ENCODE peak calls at places on chromosomes 6 and 20, in six cellular contexts. One of them, this sample, is unnamed.

GRCh38 chr6:104566411-104566810 is 293.3 kb downstream of the HACE1 start:
- DNase-seq in HFF-Myc: peak
- DNase-seq in dorsolateral prefrontal cortex: no peak
- DNase-seq in right cardiac atrium: no peak
- DNase-seq in GOT3: no peak
- DNase-seq in T-helper 9 cell: no peak
- DNase-seq in this sample: no peak

GRCh38 chr6:15929685-15930084 is 199.2 kb upstream of the MYLIP start:
- DNase-seq in right cardiac atrium: no peak
- DNase-seq in T-helper 9 cell: no peak
- DNase-seq in GOT3: no peak
- DNase-seq in HFF-Myc: no peak
- DNase-seq in dorsolateral prefrontal cortex: no peak
- DNase-seq in this sample: no peak

GRCh38 chr20:50412069-50412468 is 98.1 kb upstream of the PTPN1 start:
- DNase-seq in GOT3: no peak
- DNase-seq in right cardiac atrium: no peak
- DNase-seq in dorsolateral prefrontal cortex: no peak
- DNase-seq in HFF-Myc: no peak
- DNase-seq in T-helper 9 cell: no peak
- DNase-seq in this sample: no peak

GRCh38 chr20:41231136-41231535 is 86.4 kb downstream of the ZHX3 start:
- DNase-seq in GOT3: no peak
- DNase-seq in HFF-Myc: no peak
- DNase-seq in right cardiac atrium: no peak
- DNase-seq in dorsolateral prefrontal cortex: peak
- DNase-seq in T-helper 9 cell: no peak
- DNase-seq in this sample: no peak

GRCh38 chr20:46333136-46333991 is 25.1 kb upstream of the CDH22 start:
- DNase-seq in right cardiac atrium: no peak
- DNase-seq in HFF-Myc: no peak
- DNase-seq in GOT3: no peak
- DNase-seq in T-helper 9 cell: no peak
- DNase-seq in dorsolateral prefrontal cortex: peak
- DNase-seq in this sample: peak

GRCh38 chr6:28212510-28213212 is 12.4 kb upstream of the ZSCAN9 start:
- DNase-seq in dorsolateral prefrontal cortex: no peak
- DNase-seq in right cardiac atrium: peak
- DNase-seq in T-helper 9 cell: no peak
- DNase-seq in GOT3: peak
- DNase-seq in HFF-Myc: peak
- DNase-seq in this sample: peak

GRCh38 chr6:83168556-83168955 is 24.5 kb downstream of the PGM3 start:
- DNase-seq in T-helper 9 cell: no peak
- DNase-seq in HFF-Myc: no peak
- DNase-seq in right cardiac atrium: no peak
- DNase-seq in dorsolateral prefrontal cortex: no peak
- DNase-seq in GOT3: no peak
- DNase-seq in this sample: no peak

GRCh38 chr6:11149551-11149950 is 38.0 kb upstream of the ERVFRD-1 start:
- DNase-seq in right cardiac atrium: no peak
- DNase-seq in HFF-Myc: no peak
- DNase-seq in T-helper 9 cell: no peak
- DNase-seq in dorsolateral prefrontal cortex: peak
- DNase-seq in GOT3: no peak
- DNase-seq in this sample: no peak

GRCh38 chr6:166707045-166707444 is 80.0 kb upstream of the RPS6KA2 start:
- DNase-seq in right cardiac atrium: peak
- DNase-seq in dorsolateral prefrontal cortex: no peak
- DNase-seq in GOT3: no peak
- DNase-seq in T-helper 9 cell: no peak
- DNase-seq in HFF-Myc: no peak
- DNase-seq in this sample: peak

GRCh38 chr6:167706313-167707109 is 120.2 kb upstream of the AFDN start:
- DNase-seq in dorsolateral prefrontal cortex: no peak
- DNase-seq in HFF-Myc: no peak
- DNase-seq in T-helper 9 cell: peak
- DNase-seq in GOT3: no peak
- DNase-seq in right cardiac atrium: no peak
- DNase-seq in this sample: no peak

GRCh38 chr6:105401247-105402089 is 1.4 kb downstream of the PREP start:
- DNase-seq in right cardiac atrium: no peak
- DNase-seq in T-helper 9 cell: no peak
- DNase-seq in GOT3: no peak
- DNase-seq in dorsolateral prefrontal cortex: no peak
- DNase-seq in HFF-Myc: peak
- DNase-seq in this sample: no peak

GRCh38 chr20:51427625-51428291 is 114.8 kb downstream of the NFATC2 start:
- DNase-seq in HFF-Myc: no peak
- DNase-seq in T-helper 9 cell: no peak
- DNase-seq in right cardiac atrium: no peak
- DNase-seq in dorsolateral prefrontal cortex: no peak
- DNase-seq in GOT3: no peak
- DNase-seq in this sample: no peak

GRCh38 chr6:20724443-20724842 is 190.2 kb downstream of the CDKAL1 start:
- DNase-seq in dorsolateral prefrontal cortex: no peak
- DNase-seq in GOT3: no peak
- DNase-seq in HFF-Myc: no peak
- DNase-seq in right cardiac atrium: peak
- DNase-seq in T-helper 9 cell: no peak
- DNase-seq in this sample: no peak

GRCh38 chr6:90343581-90343980 is 46.9 kb upstream of the BACH2 start:
- DNase-seq in dorsolateral prefrontal cortex: peak
- DNase-seq in T-helper 9 cell: no peak
- DNase-seq in HFF-Myc: no peak
- DNase-seq in GOT3: no peak
- DNase-seq in right cardiac atrium: peak
- DNase-seq in this sample: no peak

GRCh38 chr6:100283288-100283687 is 181.4 kb downstream of the SIM1 start:
- DNase-seq in dorsolateral prefrontal cortex: no peak
- DNase-seq in GOT3: no peak
- DNase-seq in right cardiac atrium: no peak
- DNase-seq in T-helper 9 cell: no peak
- DNase-seq in HFF-Myc: peak
- DNase-seq in this sample: no peak

GRCh38 chr6:13288481-13288880 is 39.9 kb downstream of the TBC1D7 start:
- DNase-seq in dorsolateral prefrontal cortex: no peak
- DNase-seq in GOT3: no peak
- DNase-seq in T-helper 9 cell: no peak
- DNase-seq in HFF-Myc: no peak
- DNase-seq in right cardiac atrium: peak
- DNase-seq in this sample: no peak

GRCh38 chr6:97195117-97195516 is 87.9 kb downstream of the MMS22L start:
- DNase-seq in HFF-Myc: no peak
- DNase-seq in GOT3: no peak
- DNase-seq in right cardiac atrium: no peak
- DNase-seq in dorsolateral prefrontal cortex: peak
- DNase-seq in T-helper 9 cell: no peak
- DNase-seq in this sample: peak

GRCh38 chr20:44613575-44613974 is 31.2 kb downstream of the PKIG start:
- DNase-seq in HFF-Myc: no peak
- DNase-seq in dorsolateral prefrontal cortex: no peak
- DNase-seq in right cardiac atrium: peak
- DNase-seq in GOT3: no peak
- DNase-seq in T-helper 9 cell: no peak
- DNase-seq in this sample: no peak

GRCh38 chr6:13251242-13251641 is 77.1 kb downstream of the TBC1D7 start:
- DNase-seq in T-helper 9 cell: no peak
- DNase-seq in dorsolateral prefrontal cortex: no peak
- DNase-seq in right cardiac atrium: no peak
- DNase-seq in HFF-Myc: no peak
- DNase-seq in GOT3: no peak
- DNase-seq in this sample: peak

GRCh38 chr6:136763255-136763654 is 29.0 kb downstream of the MAP3K5 start:
- DNase-seq in GOT3: no peak
- DNase-seq in HFF-Myc: no peak
- DNase-seq in right cardiac atrium: no peak
- DNase-seq in T-helper 9 cell: no peak
- DNase-seq in dorsolateral prefrontal cortex: no peak
- DNase-seq in this sample: no peak

GRCh38 chr6:39938773-39939381 is 4.6 kb upstream of the MOCS1 start:
- DNase-seq in GOT3: no peak
- DNase-seq in T-helper 9 cell: no peak
- DNase-seq in HFF-Myc: no peak
- DNase-seq in dorsolateral prefrontal cortex: no peak
- DNase-seq in right cardiac atrium: no peak
- DNase-seq in this sample: no peak

GRCh38 chr6:27091661-27092315 is 155.7 kb upstream of the PRSS16 start:
- DNase-seq in dorsolateral prefrontal cortex: no peak
- DNase-seq in T-helper 9 cell: no peak
- DNase-seq in HFF-Myc: peak
- DNase-seq in right cardiac atrium: peak
- DNase-seq in GOT3: no peak
- DNase-seq in this sample: peak

GRCh38 chr6:8619853-8620252 is 184.5 kb upstream of the SLC35B3 start:
- DNase-seq in T-helper 9 cell: no peak
- DNase-seq in dorsolateral prefrontal cortex: no peak
- DNase-seq in HFF-Myc: no peak
- DNase-seq in GOT3: no peak
- DNase-seq in right cardiac atrium: no peak
- DNase-seq in this sample: no peak

GRCh38 chr6:63805808-63806572 is 170.4 kb downstream of the PHF3 start:
- DNase-seq in T-helper 9 cell: no peak
- DNase-seq in dorsolateral prefrontal cortex: no peak
- DNase-seq in GOT3: no peak
- DNase-seq in right cardiac atrium: no peak
- DNase-seq in HFF-Myc: peak
- DNase-seq in this sample: peak

GRCh38 chr6:164695896-164696295 is 613.5 kb downstream of the C6orf118 start:
- DNase-seq in dorsolateral prefrontal cortex: no peak
- DNase-seq in GOT3: no peak
- DNase-seq in right cardiac atrium: no peak
- DNase-seq in T-helper 9 cell: no peak
- DNase-seq in HFF-Myc: no peak
- DNase-seq in this sample: no peak

GRCh38 chr6:16849280-16850210 is 88.3 kb upstream of the ATXN1 start:
- DNase-seq in dorsolateral prefrontal cortex: no peak
- DNase-seq in T-helper 9 cell: no peak
- DNase-seq in HFF-Myc: peak
- DNase-seq in GOT3: no peak
- DNase-seq in right cardiac atrium: no peak
- DNase-seq in this sample: no peak

GRCh38 chr6:157840776-157841175 is 17.7 kb downstream of the SNX9 start:
- DNase-seq in dorsolateral prefrontal cortex: no peak
- DNase-seq in T-helper 9 cell: no peak
- DNase-seq in HFF-Myc: no peak
- DNase-seq in GOT3: no peak
- DNase-seq in right cardiac atrium: no peak
- DNase-seq in this sample: no peak

GRCh38 chr6:126640356-126640755 is 300.4 kb downstream of the CENPW start:
- DNase-seq in HFF-Myc: no peak
- DNase-seq in right cardiac atrium: no peak
- DNase-seq in T-helper 9 cell: no peak
- DNase-seq in dorsolateral prefrontal cortex: no peak
- DNase-seq in GOT3: no peak
- DNase-seq in this sample: no peak

GRCh38 chr20:47125553-47126373 is 230.7 kb downstream of the ZMYND8 start:
- DNase-seq in GOT3: no peak
- DNase-seq in right cardiac atrium: peak
- DNase-seq in HFF-Myc: no peak
- DNase-seq in dorsolateral prefrontal cortex: no peak
- DNase-seq in T-helper 9 cell: no peak
- DNase-seq in this sample: no peak

GRCh38 chr20:56245761-56246160 is 2.8 kb upstream of the MC3R start:
- DNase-seq in right cardiac atrium: no peak
- DNase-seq in T-helper 9 cell: no peak
- DNase-seq in dorsolateral prefrontal cortex: no peak
- DNase-seq in GOT3: no peak
- DNase-seq in HFF-Myc: no peak
- DNase-seq in this sample: no peak

GRCh38 chr6:3226422-3227362 is 761 bp downstream of the TUBB2B start:
- DNase-seq in T-helper 9 cell: peak
- DNase-seq in right cardiac atrium: peak
- DNase-seq in dorsolateral prefrontal cortex: no peak
- DNase-seq in GOT3: no peak
- DNase-seq in HFF-Myc: no peak
- DNase-seq in this sample: peak